ENCODE peak calls at places on chromosomes 2 and 18, in four cellular contexts. K, J, C and V are unnamed samples.
A peak's percentile ranks its signal among the peaks of the same experiment; 100 is the strongest.

GRCh38 chr2:112583497-112584133 is 794 bp upstream of the CHCHD5 start:
- DNase-seq in J (peak; percentile 41), C (no peak), K (no peak), V (no peak)

GRCh38 chr2:119431155-119431975 is at the start of gene TMEM37:
- DNase-seq in J (peak; percentile 55), K (peak; percentile 72), C (peak; percentile 92), V (no peak)

GRCh38 chr2:237053066-237053465 is 32.6 kb upstream of the COPS8 start:
- DNase-seq in C (no peak), J (no peak), K (no peak), V (no peak)

GRCh38 chr2:10329880-10330699 is 27.4 kb downstream of the HPCAL1 start:
- DNase-seq in K (no peak), J (no peak), C (peak; percentile 9), V (no peak)

GRCh38 chr2:56313541-56313940 is 129.8 kb downstream of the CCDC85A start:
- DNase-seq in J (no peak), K (no peak), C (no peak), V (no peak)

GRCh38 chr2:235230809-235231601 is 262.8 kb upstream of the AGAP1 start:
- DNase-seq in K (no peak), J (peak; percentile 47), C (no peak), V (no peak)

GRCh38 chr2:48328972-48329723 is 200.8 kb upstream of the STON1 start:
- DNase-seq in C (no peak), J (no peak), K (no peak), V (no peak)

GRCh38 chr18:9861157-9861556 is 24.6 kb upstream of the TXNDC2 start:
- DNase-seq in J (no peak), C (no peak), K (no peak), V (no peak)

GRCh38 chr2:167264380-167264779 is 376.1 kb downstream of the XIRP2 start:
- DNase-seq in J (no peak), K (no peak), C (peak; percentile 68), V (no peak)

GRCh38 chr2:190216829-190217228 is 102.8 kb downstream of the HIBCH start:
- DNase-seq in C (peak; percentile 74), J (no peak), K (peak; percentile 41), V (no peak)

GRCh38 chr2:230903251-230904150 is 21.5 kb downstream of the GPR55 start:
- DNase-seq in C (no peak), K (no peak), J (no peak), V (peak; percentile 13)

GRCh38 chr2:144848404-144848803 is 328.5 kb upstream of the ZEB2 start:
- DNase-seq in K (no peak), C (no peak), J (no peak), V (no peak)

GRCh38 chr2:216633616-216634316 is 546 bp downstream of the IGFBP2 start:
- DNase-seq in K (no peak), J (no peak), C (peak; percentile 63), V (no peak)

GRCh38 chr2:179842498-179843153 is 18.8 kb downstream of the ZNF385B start:
- DNase-seq in J (no peak), C (peak; percentile 68), K (no peak), V (no peak)

GRCh38 chr2:180927030-180927686 is 53.2 kb upstream of the UBE2E3 start:
- DNase-seq in K (no peak), C (no peak), J (no peak), V (no peak)

GRCh38 chr18:52409732-52410131 is 69.7 kb downstream of the DCC start:
- DNase-seq in J (no peak), K (no peak), C (peak; percentile 24), V (no peak)

GRCh38 chr2:1605102-1605501 is 139.2 kb downstream of the PXDN start:
- DNase-seq in J (no peak), K (peak; percentile 75), C (peak; percentile 22), V (no peak)

GRCh38 chr2:105187531-105187930 is 54.0 kb upstream of the GPR45 start:
- DNase-seq in K (no peak), C (no peak), J (no peak), V (no peak)

GRCh38 chr18:42915240-42915791 is 200.2 kb downstream of the RIT2 start:
- DNase-seq in C (no peak), J (no peak), K (no peak), V (no peak)

GRCh38 chr2:210445116-210445707 is 31.3 kb downstream of the LANCL1 start:
- DNase-seq in J (no peak), C (peak; percentile 58), K (no peak), V (no peak)

GRCh38 chr2:217356795-217357194 is 496.9 kb upstream of the TNP1 start:
- DNase-seq in K (no peak), C (peak; percentile 18), J (no peak), V (no peak)

GRCh38 chr18:58176915-58177717 is 133.1 kb downstream of the NEDD4L start:
- DNase-seq in J (no peak), C (no peak), K (no peak), V (no peak)

GRCh38 chr18:64416990-64417389 is 268.1 kb upstream of the LINC00305 start:
- DNase-seq in K (no peak), C (peak; percentile 27), J (no peak), V (no peak)

GRCh38 chr2:102449370-102449974 is 23.6 kb upstream of the SLC9A4 start:
- DNase-seq in K (no peak), C (peak; percentile 68), J (peak; percentile 36), V (peak; percentile 55)

GRCh38 chr2:158928965-158929364 is 39.5 kb upstream of the TANC1 start:
- DNase-seq in C (no peak), J (no peak), K (no peak), V (no peak)

GRCh38 chr2:128264881-128265607 is 53.6 kb downstream of the HS6ST1 start:
- DNase-seq in K (no peak), C (no peak), J (no peak), V (no peak)

GRCh38 chr2:169136885-169137534 is 67.6 kb downstream of the DHRS9 start:
- DNase-seq in J (no peak), K (peak; percentile 56), C (peak; percentile 4), V (no peak)

GRCh38 chr18:25234740-25235345 is 117.1 kb downstream of the ZNF521 start:
- DNase-seq in K (no peak), J (no peak), C (no peak), V (no peak)

GRCh38 chr18:59915606-59916005 is 15.8 kb downstream of the PMAIP1 start:
- DNase-seq in J (no peak), C (no peak), K (no peak), V (no peak)

GRCh38 chr2:135863231-135863630 is 13.0 kb downstream of the MCM6 start:
- DNase-seq in J (no peak), C (no peak), K (no peak), V (no peak)

GRCh38 chr18:29488617-29489016 is 1311.7 kb upstream of the CDH2 start:
- DNase-seq in J (no peak), K (no peak), C (no peak), V (no peak)

GRCh38 chr2:203626952-203627681 is 79.3 kb upstream of the CD28 start:
- DNase-seq in K (no peak), C (no peak), J (no peak), V (no peak)

GRCh38 chr2:16296331-16297250 is 356.2 kb downstream of the MYCN start:
- DNase-seq in C (no peak), J (no peak), K (no peak), V (no peak)

GRCh38 chr2:65420712-65421431 is 11.5 kb downstream of the SPRED2 start:
- DNase-seq in C (peak; percentile 51), K (no peak), J (no peak), V (no peak)

GRCh38 chr2:204972606-204973336 is 427.5 kb downstream of the PARD3B start:
- DNase-seq in J (no peak), K (no peak), C (no peak), V (no peak)

GRCh38 chr2:172677363-172677762 is 58.3 kb upstream of the RAPGEF4 start:
- DNase-seq in J (no peak), C (no peak), K (no peak), V (no peak)

GRCh38 chr18:79690586-79691482 is 11.2 kb downstream of the CTDP1 start:
- DNase-seq in K (no peak), J (no peak), C (peak; percentile 29), V (no peak)

GRCh38 chr2:12334289-12335003 is 382.3 kb upstream of the TRIB2 start:
- DNase-seq in K (no peak), J (no peak), C (no peak), V (no peak)

GRCh38 chr2:223860809-223861738 is 23.7 kb upstream of the AP1S3 start:
- DNase-seq in J (no peak), K (no peak), C (no peak), V (no peak)
- TF ChIP-seq CTCF in J (no peak), K (no peak), C (no peak), V (no peak)

GRCh38 chr18:13589943-13590342 is 136.4 kb downstream of the FAM210A start:
- DNase-seq in K (no peak), J (no peak), C (no peak), V (no peak)

GRCh38 chr18:13589316-13589715 is 137.0 kb downstream of the FAM210A start:
- DNase-seq in K (no peak), J (no peak), C (no peak), V (no peak)

GRCh38 chr18:13587001-13587400 is 139.4 kb downstream of the FAM210A start:
- DNase-seq in C (no peak), J (no peak), K (no peak), V (no peak)

GRCh38 chr18:13587477-13587876 is 138.9 kb downstream of the FAM210A start:
- DNase-seq in K (no peak), J (no peak), C (no peak), V (no peak)

GRCh38 chr18:13587937-13588336 is 138.4 kb downstream of the FAM210A start:
- DNase-seq in K (no peak), J (no peak), C (no peak), V (no peak)
- TF ChIP-seq CTCF in K (no peak), J (no peak), C (no peak), V (no peak)

GRCh38 chr2:43227830-43228280 is 1.4 kb upstream of the ZFP36L2 start:
- DNase-seq in C (no peak), J (no peak), K (no peak), V (no peak)
- TF ChIP-seq CTCF in C (no peak), J (no peak), K (no peak), V (no peak)

GRCh38 chr2:30229596-30229995 is 1.7 kb upstream of the LBH start:
- DNase-seq in C (no peak), K (no peak), J (no peak), V (no peak)

GRCh38 chr2:30232027-30232800 is 880 bp downstream of the LBH start:
- DNase-seq in C (peak; percentile 93), K (peak; percentile 53), J (peak; percentile 63), V (peak; percentile 76)

GRCh38 chr2:30231726-30232026 is 342 bp downstream of the LBH start:
- DNase-seq in K (no peak), J (no peak), C (no peak), V (no peak)

GRCh38 chr2:30230855-30231725 is at the start of gene LBH:
- DNase-seq in C (peak; percentile 74), K (peak; percentile 90), J (peak; percentile 80), V (peak; percentile 84)

DNA sequence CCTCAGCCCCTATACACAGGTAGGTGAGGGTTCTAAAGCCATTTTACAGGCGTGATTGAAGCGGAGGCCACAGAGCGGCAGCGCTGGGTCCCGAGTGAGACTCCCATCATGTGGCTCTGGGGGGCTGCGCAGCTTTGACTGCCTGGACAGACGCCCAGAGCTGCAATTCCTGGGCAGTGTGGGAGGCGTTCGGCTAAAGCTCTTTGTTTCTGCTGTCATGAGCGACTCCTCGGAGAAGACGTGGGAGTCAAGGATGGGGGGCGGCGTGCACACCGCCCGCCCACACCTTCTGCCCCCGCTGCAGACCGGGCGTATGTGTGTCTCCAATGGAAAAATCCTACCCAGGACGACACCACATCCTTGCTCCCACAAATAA is 867 bp upstream of the LBH start:
- DNase-seq in K (peak; percentile 48), C (peak; percentile 47), J (no peak), V (no peak)
- TF ChIP-seq CTCF in K (peak; percentile 25), C (peak; percentile 34), J (no peak), V (no peak)